ENCODE peak calls at places on chromosomes 4 and X, in six cellular contexts. One of them, this sample, is unnamed.

GRCh38 chr4:169059294-169060201 is 49.5 kb upstream of the CBR4 start:
- DNase-seq in stomach: no peak
- DNase-seq in astrocyte: no peak
- DNase-seq in heart left ventricle: no peak
- DNase-seq in ascending aorta: peak; percentile 83
- DNase-seq in brain microvascular endothelial cell: no peak
- DNase-seq in this sample: peak; percentile 56

GRCh38 chr4:3582091-3582475 is 49.9 kb upstream of the LRPAP1 start:
- DNase-seq in stomach: no peak
- DNase-seq in brain microvascular endothelial cell: no peak
- DNase-seq in heart left ventricle: peak; percentile 10
- DNase-seq in astrocyte: no peak
- DNase-seq in ascending aorta: no peak
- DNase-seq in this sample: no peak

GRCh38 chr4:100117749-100118148 is 72.5 kb downstream of the DDIT4L start:
- DNase-seq in astrocyte: no peak
- DNase-seq in brain microvascular endothelial cell: no peak
- DNase-seq in ascending aorta: no peak
- DNase-seq in stomach: no peak
- DNase-seq in heart left ventricle: no peak
- DNase-seq in this sample: no peak

GRCh38 chr4:143207555-143207954 is 22.8 kb downstream of the USP38 start:
- DNase-seq in heart left ventricle: no peak
- DNase-seq in ascending aorta: no peak
- DNase-seq in stomach: no peak
- DNase-seq in brain microvascular endothelial cell: peak; percentile 12
- DNase-seq in astrocyte: no peak
- DNase-seq in this sample: peak; percentile 52

GRCh38 chr4:100479971-100480370 is 37.9 kb downstream of the EMCN start:
- DNase-seq in heart left ventricle: no peak
- DNase-seq in ascending aorta: no peak
- DNase-seq in brain microvascular endothelial cell: no peak
- DNase-seq in stomach: no peak
- DNase-seq in astrocyte: no peak
- DNase-seq in this sample: no peak

GRCh38 chr4:17347445-17347844 is 164.4 kb downstream of the QDPR start:
- DNase-seq in brain microvascular endothelial cell: peak; percentile 15
- DNase-seq in ascending aorta: no peak
- DNase-seq in astrocyte: no peak
- DNase-seq in stomach: no peak
- DNase-seq in heart left ventricle: no peak
- DNase-seq in this sample: peak; percentile 52

GRCh38 chrX:110081740-110082139 is 78.8 kb downstream of the TMEM164 start:
- DNase-seq in heart left ventricle: no peak
- DNase-seq in astrocyte: peak; percentile 61
- DNase-seq in stomach: peak; percentile 39
- DNase-seq in ascending aorta: peak; percentile 64
- DNase-seq in brain microvascular endothelial cell: peak; percentile 23
- DNase-seq in this sample: peak; percentile 88

GRCh38 chr4:177256950-177257349 is 52.7 kb upstream of the NEIL3 start:
- DNase-seq in stomach: no peak
- DNase-seq in heart left ventricle: no peak
- DNase-seq in ascending aorta: no peak
- DNase-seq in brain microvascular endothelial cell: peak; percentile 36
- DNase-seq in astrocyte: no peak
- DNase-seq in this sample: no peak

GRCh38 chr4:88818650-88819470 is 121.2 kb upstream of the NAP1L5 start:
- DNase-seq in heart left ventricle: no peak
- DNase-seq in astrocyte: no peak
- DNase-seq in stomach: peak; percentile 57
- DNase-seq in ascending aorta: no peak
- DNase-seq in brain microvascular endothelial cell: peak; percentile 46
- DNase-seq in this sample: peak; percentile 70

GRCh38 chr4:8267077-8267476 is 2.5 kb upstream of the HTRA3 start:
- DNase-seq in ascending aorta: peak; percentile 78
- DNase-seq in stomach: peak; percentile 85
- DNase-seq in heart left ventricle: peak; percentile 89
- DNase-seq in astrocyte: no peak
- DNase-seq in brain microvascular endothelial cell: no peak
- DNase-seq in this sample: peak; percentile 83

GRCh38 chr4:109233585-109233984 is 68.9 kb downstream of the COL25A1 start:
- DNase-seq in stomach: no peak
- DNase-seq in brain microvascular endothelial cell: no peak
- DNase-seq in heart left ventricle: no peak
- DNase-seq in ascending aorta: no peak
- DNase-seq in astrocyte: no peak
- DNase-seq in this sample: no peak

GRCh38 chr4:73831569-73831968 is 4.9 kb upstream of the CXCL6 start:
- DNase-seq in ascending aorta: no peak
- DNase-seq in brain microvascular endothelial cell: no peak
- DNase-seq in astrocyte: peak; percentile 72
- DNase-seq in heart left ventricle: no peak
- DNase-seq in stomach: no peak
- DNase-seq in this sample: no peak

GRCh38 chrX:13791559-13791958 is 25.3 kb downstream of the GPM6B start:
- DNase-seq in ascending aorta: no peak
- DNase-seq in astrocyte: no peak
- DNase-seq in stomach: no peak
- DNase-seq in heart left ventricle: no peak
- DNase-seq in brain microvascular endothelial cell: no peak
- DNase-seq in this sample: no peak

GRCh38 chrX:151825927-151826471 is 86.7 kb upstream of the MAGEA4 start:
- DNase-seq in brain microvascular endothelial cell: peak; percentile 68
- DNase-seq in astrocyte: peak; percentile 90
- DNase-seq in heart left ventricle: no peak
- DNase-seq in stomach: no peak
- DNase-seq in ascending aorta: no peak
- DNase-seq in this sample: peak; percentile 87
- TF ChIP-seq CTCF in brain microvascular endothelial cell: peak; percentile 15
- TF ChIP-seq CTCF in astrocyte: no peak
- TF ChIP-seq CTCF in heart left ventricle: no peak
- TF ChIP-seq CTCF in stomach: no peak
- TF ChIP-seq CTCF in ascending aorta: no peak
- TF ChIP-seq CTCF in this sample: peak; percentile 37

GRCh38 chrX:149476513-149476912 is 28.6 kb downstream of the IDS start:
- DNase-seq in brain microvascular endothelial cell: no peak
- DNase-seq in stomach: no peak
- DNase-seq in ascending aorta: no peak
- DNase-seq in astrocyte: no peak
- DNase-seq in heart left ventricle: no peak
- DNase-seq in this sample: no peak

GRCh38 chrX:149473092-149473491 is 32.0 kb downstream of the IDS start:
- DNase-seq in ascending aorta: no peak
- DNase-seq in heart left ventricle: no peak
- DNase-seq in brain microvascular endothelial cell: no peak
- DNase-seq in astrocyte: no peak
- DNase-seq in stomach: no peak
- DNase-seq in this sample: no peak

GRCh38 chrX:149470960-149471359 is 34.1 kb downstream of the IDS start:
- DNase-seq in astrocyte: no peak
- DNase-seq in ascending aorta: peak; percentile 81
- DNase-seq in stomach: peak; percentile 78
- DNase-seq in heart left ventricle: peak; percentile 86
- DNase-seq in brain microvascular endothelial cell: peak; percentile 46
- DNase-seq in this sample: peak; percentile 65

GRCh38 chrX:149472620-149473019 is 32.5 kb downstream of the IDS start:
- DNase-seq in stomach: no peak
- DNase-seq in heart left ventricle: no peak
- DNase-seq in ascending aorta: no peak
- DNase-seq in brain microvascular endothelial cell: no peak
- DNase-seq in astrocyte: no peak
- DNase-seq in this sample: no peak

DNA sequence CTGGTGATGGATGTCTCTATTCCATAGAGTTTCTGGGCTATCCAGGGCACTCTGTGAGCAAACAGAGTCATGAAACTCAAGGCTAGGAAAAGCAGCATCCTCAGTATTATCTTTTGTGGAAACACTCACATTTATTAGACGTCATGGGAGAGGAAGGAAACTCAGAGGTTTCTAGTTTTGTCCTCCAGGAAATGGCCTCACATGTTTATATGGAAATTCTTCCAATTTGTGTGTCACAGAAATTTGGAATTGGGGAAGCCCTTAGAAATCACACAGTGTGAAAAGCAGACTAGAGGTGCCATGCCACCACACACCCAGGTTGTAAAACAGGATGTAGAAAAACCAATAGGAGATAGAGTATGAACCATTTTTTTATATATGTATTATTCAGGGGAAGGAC is 31.1 kb downstream of the IDS start:
- DNase-seq in stomach: no peak
- DNase-seq in astrocyte: no peak
- DNase-seq in brain microvascular endothelial cell: no peak
- DNase-seq in ascending aorta: no peak
- DNase-seq in heart left ventricle: no peak
- DNase-seq in this sample: no peak
- H3K4me3 ChIP-seq in stomach: no peak overlapping the region
- H3K4me3 ChIP-seq in astrocyte: no peak overlapping the region
- H3K4me3 ChIP-seq in brain microvascular endothelial cell: no peak overlapping the region
- H3K4me3 ChIP-seq in ascending aorta: no peak overlapping the region
- H3K4me3 ChIP-seq in heart left ventricle: no peak overlapping the region
- H3K4me3 ChIP-seq in this sample: no peak overlapping the region

GRCh38 chr4:77089880-77090279 is 14.1 kb upstream of the CCNI start:
- DNase-seq in brain microvascular endothelial cell: no peak
- DNase-seq in stomach: no peak
- DNase-seq in ascending aorta: no peak
- DNase-seq in astrocyte: no peak
- DNase-seq in heart left ventricle: no peak
- DNase-seq in this sample: no peak

GRCh38 chr4:77092832-77093800 is 17.3 kb upstream of the CCNI start:
- DNase-seq in stomach: no peak
- DNase-seq in brain microvascular endothelial cell: peak; percentile 26
- DNase-seq in ascending aorta: no peak
- DNase-seq in heart left ventricle: no peak
- DNase-seq in astrocyte: peak; percentile 58
- DNase-seq in this sample: peak; percentile 50

GRCh38 chr4:77100234-77100633 is 24.4 kb upstream of the CCNI start:
- DNase-seq in brain microvascular endothelial cell: no peak
- DNase-seq in heart left ventricle: no peak
- DNase-seq in stomach: no peak
- DNase-seq in ascending aorta: no peak
- DNase-seq in astrocyte: no peak
- DNase-seq in this sample: peak; percentile 26

GRCh38 chr4:77095101-77095826 is 19.5 kb upstream of the CCNI start:
- DNase-seq in ascending aorta: peak; percentile 90
- DNase-seq in heart left ventricle: peak; percentile 83
- DNase-seq in stomach: peak; percentile 84
- DNase-seq in astrocyte: no peak
- DNase-seq in brain microvascular endothelial cell: peak; percentile 72
- DNase-seq in this sample: peak; percentile 67
- TF ChIP-seq CTCF in ascending aorta: peak; percentile 80
- TF ChIP-seq CTCF in heart left ventricle: peak; percentile 82
- TF ChIP-seq CTCF in stomach: no peak
- TF ChIP-seq CTCF in astrocyte: peak; percentile 84
- TF ChIP-seq CTCF in brain microvascular endothelial cell: peak; percentile 97
- TF ChIP-seq CTCF in this sample: peak; percentile 97

GRCh38 chr4:153490985-153491483 is 24.9 kb downstream of the TMEM131L start:
- DNase-seq in stomach: no peak
- DNase-seq in ascending aorta: no peak
- DNase-seq in brain microvascular endothelial cell: no peak
- DNase-seq in astrocyte: no peak
- DNase-seq in heart left ventricle: no peak
- DNase-seq in this sample: no peak

GRCh38 chr4:153497988-153498967 is 32.1 kb downstream of the TMEM131L start:
- DNase-seq in heart left ventricle: no peak
- DNase-seq in stomach: no peak
- DNase-seq in brain microvascular endothelial cell: peak; percentile 68
- DNase-seq in ascending aorta: no peak
- DNase-seq in astrocyte: peak; percentile 85
- DNase-seq in this sample: peak; percentile 85

GRCh38 chr4:153497091-153497531 is 31.0 kb downstream of the TMEM131L start:
- DNase-seq in ascending aorta: no peak
- DNase-seq in astrocyte: peak; percentile 45
- DNase-seq in brain microvascular endothelial cell: peak; percentile 26
- DNase-seq in stomach: no peak
- DNase-seq in heart left ventricle: no peak
- DNase-seq in this sample: peak; percentile 57

GRCh38 chr4:153495480-153496206 is 29.5 kb downstream of the TMEM131L start:
- DNase-seq in ascending aorta: no peak
- DNase-seq in brain microvascular endothelial cell: no peak
- DNase-seq in heart left ventricle: no peak
- DNase-seq in astrocyte: no peak
- DNase-seq in stomach: no peak
- DNase-seq in this sample: no peak

DNA sequence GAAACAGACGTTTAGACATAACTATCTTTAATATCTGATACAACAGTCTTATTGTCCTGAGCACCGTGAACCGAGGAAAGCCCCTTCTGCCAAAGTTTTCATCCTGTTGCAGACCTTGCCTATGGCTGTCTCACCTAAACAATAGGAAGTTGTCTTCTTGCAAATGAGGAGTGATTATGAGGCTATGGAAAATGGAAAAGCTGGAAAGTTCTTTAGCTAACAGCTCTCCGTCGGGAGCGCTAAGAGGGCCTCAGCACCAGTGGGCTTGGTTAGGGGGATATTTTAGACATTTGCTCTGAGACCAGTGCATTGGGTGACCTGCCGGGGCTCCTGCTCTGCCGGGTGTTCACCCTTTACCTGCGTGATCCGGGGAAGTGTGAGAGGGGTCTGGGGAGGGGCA is 28.4 kb downstream of the TMEM131L start:
- DNase-seq in astrocyte: no peak
- DNase-seq in stomach: no peak
- DNase-seq in heart left ventricle: no peak
- DNase-seq in ascending aorta: no peak
- DNase-seq in brain microvascular endothelial cell: no peak
- DNase-seq in this sample: no peak
- H3K4me3 ChIP-seq in astrocyte: no peak overlapping the region
- H3K4me3 ChIP-seq in stomach: no peak overlapping the region
- H3K4me3 ChIP-seq in heart left ventricle: no peak overlapping the region
- H3K4me3 ChIP-seq in ascending aorta: no peak overlapping the region
- H3K4me3 ChIP-seq in brain microvascular endothelial cell: no peak overlapping the region
- H3K4me3 ChIP-seq in this sample: no peak overlapping the region

DNA sequence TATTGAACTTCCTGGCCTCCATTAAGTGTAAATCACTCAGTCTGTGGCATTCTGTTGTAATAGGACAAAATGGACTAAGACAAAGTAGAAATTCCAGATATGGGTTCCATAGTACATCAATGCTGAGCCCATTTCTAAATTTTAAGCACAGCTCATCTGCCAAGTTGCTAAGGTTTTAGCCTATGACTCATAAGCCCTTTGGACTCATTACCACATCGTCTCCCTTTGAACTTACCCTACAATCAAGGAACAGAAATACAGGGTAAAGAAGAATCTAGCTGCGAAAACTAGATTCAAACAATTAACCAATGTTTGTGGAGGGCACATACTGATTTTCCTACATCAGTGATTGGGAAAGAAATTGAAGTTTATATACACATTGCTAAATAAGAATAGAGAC is 31.8 kb downstream of the NAA11 start:
- DNase-seq in astrocyte: peak; percentile 1
- DNase-seq in stomach: no peak
- DNase-seq in ascending aorta: no peak
- DNase-seq in heart left ventricle: no peak
- DNase-seq in brain microvascular endothelial cell: no peak
- DNase-seq in this sample: no peak
- TF ChIP-seq CTCF in astrocyte: no peak
- TF ChIP-seq CTCF in stomach: no peak
- TF ChIP-seq CTCF in ascending aorta: no peak
- TF ChIP-seq CTCF in heart left ventricle: no peak
- TF ChIP-seq CTCF in brain microvascular endothelial cell: no peak
- TF ChIP-seq CTCF in this sample: no peak

GRCh38 chr4:40629401-40630334 is at the start of gene RBM47:
- DNase-seq in brain microvascular endothelial cell: peak; percentile 4
- DNase-seq in astrocyte: peak; percentile 48
- DNase-seq in stomach: peak; percentile 86
- DNase-seq in heart left ventricle: peak; percentile 85
- DNase-seq in ascending aorta: no peak
- DNase-seq in this sample: peak; percentile 67
- H3K4me3 ChIP-seq in brain microvascular endothelial cell: peak within 1 kb of the TSS; percentile 61
- H3K4me3 ChIP-seq in astrocyte: peak within 1 kb of the TSS; percentile 73
- H3K4me3 ChIP-seq in stomach: peak within 1 kb of the TSS; percentile 57
- H3K4me3 ChIP-seq in heart left ventricle: peak within 1 kb of the TSS; percentile 68
- H3K4me3 ChIP-seq in ascending aorta: peak within 1 kb of the TSS; percentile 70
- H3K4me3 ChIP-seq in this sample: peak within 1 kb of the TSS; percentile 75

This sample was measured in fibroblast of pulmonary artery.